ENCODE peak calls at places on chromosomes 12 and 14, in seven cellular contexts. One of them, this sample, is unnamed.

GRCh38 chr12:121801601-121802484 is 2.0 kb upstream of the SETD1B start:
- DNase-seq in psoas muscle: no peak
- DNase-seq in WTC11: no peak
- DNase-seq in left lung: no peak
- DNase-seq in ascending aorta: no peak
- DNase-seq in uterus: no peak
- DNase-seq in fibroblast of mammary gland: peak; percentile 47
- DNase-seq in this sample: no peak

GRCh38 chr14:93905623-93906022 is 21.5 kb upstream of the FAM181A start:
- DNase-seq in fibroblast of mammary gland: no peak
- DNase-seq in WTC11: no peak
- DNase-seq in psoas muscle: no peak
- DNase-seq in left lung: no peak
- DNase-seq in ascending aorta: no peak
- DNase-seq in uterus: no peak
- DNase-seq in this sample: no peak

GRCh38 chr12:79344855-79345840 is 345.6 kb downstream of the PAWR start:
- DNase-seq in uterus: no peak
- DNase-seq in fibroblast of mammary gland: peak; percentile 45
- DNase-seq in left lung: no peak
- DNase-seq in ascending aorta: no peak
- DNase-seq in psoas muscle: no peak
- DNase-seq in WTC11: peak; percentile 61
- DNase-seq in this sample: no peak

GRCh38 chr12:12185424-12185823 is 81.4 kb downstream of the LRP6 start:
- DNase-seq in WTC11: no peak
- DNase-seq in uterus: no peak
- DNase-seq in ascending aorta: no peak
- DNase-seq in fibroblast of mammary gland: no peak
- DNase-seq in left lung: no peak
- DNase-seq in psoas muscle: no peak
- DNase-seq in this sample: no peak

GRCh38 chr12:87344699-87345098 is 684.5 kb downstream of the C12orf50 start:
- DNase-seq in WTC11: no peak
- DNase-seq in left lung: no peak
- DNase-seq in fibroblast of mammary gland: no peak
- DNase-seq in psoas muscle: no peak
- DNase-seq in ascending aorta: no peak
- DNase-seq in uterus: no peak
- DNase-seq in this sample: no peak

GRCh38 chr12:12613334-12613733 is 1.7 kb downstream of the CREBL2 start:
- DNase-seq in WTC11: no peak
- DNase-seq in left lung: no peak
- DNase-seq in uterus: no peak
- DNase-seq in fibroblast of mammary gland: no peak
- DNase-seq in ascending aorta: no peak
- DNase-seq in psoas muscle: no peak
- DNase-seq in this sample: no peak

GRCh38 chr14:90721619-90722305 is 94.5 kb downstream of the TTC7B start:
- DNase-seq in ascending aorta: no peak
- DNase-seq in left lung: no peak
- DNase-seq in WTC11: no peak
- DNase-seq in psoas muscle: no peak
- DNase-seq in uterus: no peak
- DNase-seq in fibroblast of mammary gland: peak; percentile 57
- DNase-seq in this sample: no peak

GRCh38 chr12:62332598-62332997 is 72.4 kb downstream of the USP15 start:
- DNase-seq in WTC11: no peak
- DNase-seq in uterus: no peak
- DNase-seq in psoas muscle: no peak
- DNase-seq in fibroblast of mammary gland: peak; percentile 82
- DNase-seq in left lung: no peak
- DNase-seq in ascending aorta: no peak
- DNase-seq in this sample: no peak

GRCh38 chr14:94586635-94587034 is 5.4 kb downstream of the SERPINA5 start:
- DNase-seq in left lung: no peak
- DNase-seq in psoas muscle: no peak
- DNase-seq in uterus: no peak
- DNase-seq in ascending aorta: no peak
- DNase-seq in WTC11: no peak
- DNase-seq in fibroblast of mammary gland: no peak
- DNase-seq in this sample: no peak

GRCh38 chr12:109723311-109723791 is 9.7 kb downstream of the FAM222A start:
- DNase-seq in ascending aorta: no peak
- DNase-seq in psoas muscle: peak; percentile 87
- DNase-seq in left lung: peak; percentile 67
- DNase-seq in uterus: peak; percentile 32
- DNase-seq in WTC11: no peak
- DNase-seq in fibroblast of mammary gland: no peak
- DNase-seq in this sample: no peak

GRCh38 chr14:61140271-61140670 is 140.9 kb downstream of the TMEM30B start:
- DNase-seq in fibroblast of mammary gland: peak; percentile 35
- DNase-seq in ascending aorta: no peak
- DNase-seq in uterus: no peak
- DNase-seq in psoas muscle: no peak
- DNase-seq in WTC11: no peak
- DNase-seq in left lung: no peak
- DNase-seq in this sample: no peak

GRCh38 chr14:51869426-51870113 is 9.2 kb downstream of the GNG2 start:
- DNase-seq in left lung: no peak
- DNase-seq in WTC11: no peak
- DNase-seq in ascending aorta: no peak
- DNase-seq in psoas muscle: no peak
- DNase-seq in uterus: no peak
- DNase-seq in fibroblast of mammary gland: no peak
- DNase-seq in this sample: no peak

GRCh38 chr14:70821916-70822705 is 12.8 kb upstream of the MAP3K9 start:
- DNase-seq in fibroblast of mammary gland: peak; percentile 46
- DNase-seq in WTC11: peak; percentile 60
- DNase-seq in ascending aorta: no peak
- DNase-seq in left lung: peak; percentile 93
- DNase-seq in psoas muscle: peak; percentile 74
- DNase-seq in uterus: peak; percentile 44
- DNase-seq in this sample: peak; percentile 25

GRCh38 chr12:87120440-87120839 is 864.2 kb upstream of the MGAT4C start:
- DNase-seq in psoas muscle: no peak
- DNase-seq in left lung: no peak
- DNase-seq in WTC11: no peak
- DNase-seq in uterus: no peak
- DNase-seq in ascending aorta: no peak
- DNase-seq in fibroblast of mammary gland: peak; percentile 25
- DNase-seq in this sample: no peak

GRCh38 chr14:43449291-43449690 is 1057.8 kb downstream of the FSCB start:
- DNase-seq in WTC11: no peak
- DNase-seq in psoas muscle: no peak
- DNase-seq in ascending aorta: no peak
- DNase-seq in fibroblast of mammary gland: no peak
- DNase-seq in left lung: no peak
- DNase-seq in uterus: no peak
- DNase-seq in this sample: no peak

GRCh38 chr12:114812858-114813761 is 129.1 kb upstream of the TBX3 start:
- DNase-seq in fibroblast of mammary gland: no peak
- DNase-seq in ascending aorta: no peak
- DNase-seq in uterus: peak; percentile 14
- DNase-seq in psoas muscle: no peak
- DNase-seq in WTC11: no peak
- DNase-seq in left lung: no peak
- DNase-seq in this sample: no peak

GRCh38 chr14:76958975-76959710 is 69.4 kb downstream of the IRF2BPL start:
- DNase-seq in WTC11: no peak
- DNase-seq in left lung: no peak
- DNase-seq in fibroblast of mammary gland: peak; percentile 33
- DNase-seq in psoas muscle: no peak
- DNase-seq in uterus: no peak
- DNase-seq in ascending aorta: peak; percentile 64
- DNase-seq in this sample: no peak

GRCh38 chr12:52813885-52814709 is at the start of gene KRT4:
- DNase-seq in ascending aorta: no peak
- DNase-seq in left lung: no peak
- DNase-seq in fibroblast of mammary gland: no peak
- DNase-seq in psoas muscle: no peak
- DNase-seq in uterus: no peak
- DNase-seq in WTC11: no peak
- DNase-seq in this sample: no peak

GRCh38 chr14:40656301-40656700 is 950.4 kb upstream of the LRFN5 start:
- DNase-seq in WTC11: no peak
- DNase-seq in ascending aorta: no peak
- DNase-seq in left lung: no peak
- DNase-seq in psoas muscle: no peak
- DNase-seq in uterus: no peak
- DNase-seq in fibroblast of mammary gland: no peak
- DNase-seq in this sample: no peak

GRCh38 chr12:49933793-49934192 is 16.7 kb upstream of the AQP2 start:
- DNase-seq in WTC11: no peak
- DNase-seq in ascending aorta: no peak
- DNase-seq in fibroblast of mammary gland: peak; percentile 56
- DNase-seq in uterus: no peak
- DNase-seq in psoas muscle: no peak
- DNase-seq in left lung: peak; percentile 3
- DNase-seq in this sample: no peak

DNA sequence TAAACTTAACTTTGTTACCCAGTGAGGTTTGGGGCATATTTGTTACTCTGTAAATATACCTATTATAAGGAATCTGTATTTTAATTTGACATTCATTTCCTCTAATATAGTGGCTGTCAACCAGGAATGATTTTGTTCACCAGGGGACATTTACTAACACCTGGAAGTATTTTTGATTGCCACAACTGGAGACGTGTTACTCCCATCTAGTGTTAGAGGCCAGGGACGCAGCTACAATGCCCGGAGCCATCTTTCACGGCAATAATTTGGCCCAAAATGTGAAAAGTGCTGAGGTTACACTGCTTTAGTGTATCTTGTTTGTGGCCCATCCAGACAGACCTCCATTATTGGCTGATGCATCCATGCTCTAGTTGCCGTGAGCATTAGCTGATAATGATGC is 881.3 kb upstream of the ATXN7L3B start:
- DNase-seq in fibroblast of mammary gland: no peak
- DNase-seq in left lung: no peak
- DNase-seq in ascending aorta: no peak
- DNase-seq in uterus: no peak
- DNase-seq in psoas muscle: no peak
- DNase-seq in WTC11: no peak
- DNase-seq in this sample: no peak
- TF ChIP-seq CTCF in fibroblast of mammary gland: no peak
- TF ChIP-seq CTCF in left lung: no peak
- TF ChIP-seq CTCF in ascending aorta: no peak
- TF ChIP-seq CTCF in uterus: no peak
- TF ChIP-seq CTCF in psoas muscle: no peak
- TF ChIP-seq CTCF in WTC11: no peak
- TF ChIP-seq CTCF in this sample: no peak

GRCh38 chr12:3139760-3140159 is 62.6 kb downstream of the TSPAN9 start:
- DNase-seq in left lung: no peak
- DNase-seq in fibroblast of mammary gland: no peak
- DNase-seq in psoas muscle: no peak
- DNase-seq in ascending aorta: no peak
- DNase-seq in WTC11: no peak
- DNase-seq in uterus: no peak
- DNase-seq in this sample: no peak

GRCh38 chr12:3140284-3140683 is 63.1 kb downstream of the TSPAN9 start:
- DNase-seq in uterus: no peak
- DNase-seq in psoas muscle: no peak
- DNase-seq in left lung: no peak
- DNase-seq in ascending aorta: no peak
- DNase-seq in WTC11: no peak
- DNase-seq in fibroblast of mammary gland: no peak
- DNase-seq in this sample: no peak

GRCh38 chr12:3138896-3139590 is 61.9 kb downstream of the TSPAN9 start:
- DNase-seq in left lung: no peak
- DNase-seq in ascending aorta: no peak
- DNase-seq in psoas muscle: no peak
- DNase-seq in fibroblast of mammary gland: no peak
- DNase-seq in WTC11: no peak
- DNase-seq in uterus: no peak
- DNase-seq in this sample: no peak

GRCh38 chr12:3142386-3142785 is 65.2 kb downstream of the TSPAN9 start:
- DNase-seq in fibroblast of mammary gland: no peak
- DNase-seq in uterus: no peak
- DNase-seq in ascending aorta: no peak
- DNase-seq in left lung: no peak
- DNase-seq in WTC11: no peak
- DNase-seq in psoas muscle: no peak
- DNase-seq in this sample: no peak

DNA sequence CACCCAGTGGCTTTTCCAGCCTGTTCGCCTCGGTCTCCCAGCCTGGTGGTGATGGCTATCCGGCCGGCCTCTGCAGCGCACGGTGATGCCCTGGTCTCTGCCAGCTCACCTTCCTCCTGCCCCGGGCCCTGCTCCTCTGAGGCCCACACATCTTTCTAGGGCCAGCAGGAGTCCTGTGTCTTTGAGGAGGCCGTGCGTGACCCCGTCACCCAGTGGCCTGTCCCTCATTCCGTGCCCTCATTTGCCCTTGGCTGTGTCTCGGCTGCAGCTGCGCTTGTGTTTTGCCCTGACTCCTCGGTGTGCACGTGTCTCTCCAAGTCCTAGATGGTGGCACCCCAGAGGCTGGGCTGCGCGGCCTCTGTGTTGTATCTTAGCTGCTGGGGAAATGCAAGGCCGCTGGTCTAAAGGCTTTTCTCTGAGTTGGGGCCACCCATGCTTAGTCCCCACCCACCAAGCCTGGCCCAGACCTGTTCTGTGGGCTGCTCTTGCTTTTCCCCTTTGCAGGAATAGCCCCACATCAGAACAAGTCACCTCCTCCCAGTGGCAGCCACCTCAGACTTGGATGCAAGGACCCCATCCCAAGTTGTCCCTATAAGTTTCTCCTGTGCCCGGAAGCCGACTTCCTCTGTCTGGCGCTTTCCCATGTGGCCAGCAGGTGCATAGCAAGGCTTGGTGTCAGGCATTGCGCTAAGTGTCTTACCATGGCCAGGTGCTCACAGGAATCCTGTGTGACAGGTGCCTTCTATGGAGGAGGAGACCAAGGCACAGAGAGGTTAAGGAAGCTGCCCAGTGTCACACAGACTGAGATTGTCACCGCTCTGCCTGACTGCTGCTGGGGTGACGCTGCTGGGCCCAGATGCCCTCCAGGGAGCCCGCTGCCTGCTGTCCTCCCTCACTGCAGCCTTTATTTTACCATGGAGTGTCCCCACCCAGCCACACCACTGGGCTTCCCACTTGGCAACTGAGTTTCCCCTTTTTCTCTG is 64.5 kb downstream of the TSPAN9 start:
- DNase-seq in fibroblast of mammary gland: no peak
- DNase-seq in psoas muscle: peak; percentile 66
- DNase-seq in WTC11: no peak
- DNase-seq in ascending aorta: no peak
- DNase-seq in uterus: no peak
- DNase-seq in left lung: no peak
- DNase-seq in this sample: no peak
- TF ChIP-seq CTCF in fibroblast of mammary gland: no peak
- TF ChIP-seq CTCF in psoas muscle: no peak
- TF ChIP-seq CTCF in WTC11: no peak
- TF ChIP-seq CTCF in ascending aorta: no peak
- TF ChIP-seq CTCF in uterus: no peak
- TF ChIP-seq CTCF in left lung: no peak
- TF ChIP-seq CTCF in this sample: no peak

GRCh38 chr12:93377252-93377542 is 528 bp upstream of the NUDT4 start:
- DNase-seq in WTC11: no peak
- DNase-seq in fibroblast of mammary gland: no peak
- DNase-seq in uterus: no peak
- DNase-seq in left lung: no peak
- DNase-seq in ascending aorta: no peak
- DNase-seq in psoas muscle: no peak
- DNase-seq in this sample: no peak
- TF ChIP-seq CTCF in WTC11: no peak
- TF ChIP-seq CTCF in fibroblast of mammary gland: no peak
- TF ChIP-seq CTCF in uterus: no peak
- TF ChIP-seq CTCF in left lung: no peak
- TF ChIP-seq CTCF in ascending aorta: no peak
- TF ChIP-seq CTCF in psoas muscle: no peak
- TF ChIP-seq CTCF in this sample: no peak

GRCh38 chr14:99415496-99416281 is 65.0 kb downstream of the SETD3 start:
- DNase-seq in uterus: no peak
- DNase-seq in WTC11: peak; percentile 52
- DNase-seq in fibroblast of mammary gland: peak; percentile 84
- DNase-seq in psoas muscle: no peak
- DNase-seq in ascending aorta: no peak
- DNase-seq in left lung: no peak
- DNase-seq in this sample: no peak
- TF ChIP-seq CTCF in uterus: peak; percentile 69
- TF ChIP-seq CTCF in WTC11: peak; percentile 70
- TF ChIP-seq CTCF in fibroblast of mammary gland: peak; percentile 86
- TF ChIP-seq CTCF in psoas muscle: peak; percentile 83
- TF ChIP-seq CTCF in ascending aorta: peak; percentile 65
- TF ChIP-seq CTCF in left lung: peak; percentile 72
- TF ChIP-seq CTCF in this sample: peak; percentile 12